ENCODE peak calls at places on chromosome 10, in seven cellular contexts. F, P, K, O, W, E and I are unnamed samples.

GRCh38 chr10:20709708-20710107 is 187.4 kb downstream of the NEBL start:
- DNase-seq in F (no peak), P (no peak), K (no peak), O (no peak), W (no peak), E (no peak), I (no peak)

GRCh38 chr10:34157501-34157900 is 657.6 kb downstream of the PARD3 start:
- DNase-seq in F (no peak), P (no peak), K (no peak), O (no peak), W (no peak), E (no peak), I (no peak)

GRCh38 chr10:86294346-86295265 is 72.0 kb downstream of the GRID1 start:
- DNase-seq in F (no peak), P (no peak), K (no peak), O (no peak), W (peak), E (peak), I (no peak)

GRCh38 chr10:104321716-104322415 is 16.4 kb downstream of the ITPRIP start:
- DNase-seq in F (no peak), P (no peak), K (no peak), O (no peak), W (no peak), E (no peak), I (no peak)

GRCh38 chr10:22344204-22344603 is 1.1 kb upstream of the SPAG6 start:
- DNase-seq in F (no peak), P (no peak), K (no peak), O (no peak), W (no peak), E (no peak), I (no peak)

GRCh38 chr10:29862926-29863614 is 196.3 kb downstream of the JCAD start:
- DNase-seq in F (no peak), P (no peak), K (no peak), O (no peak), W (no peak), E (no peak), I (peak)

GRCh38 chr10:97180367-97180763 is 5.4 kb downstream of the SLIT1 start:
- DNase-seq in F (no peak), P (no peak), K (no peak), O (no peak), W (no peak), E (no peak), I (no peak)

GRCh38 chr10:113959383-113959760 is 84.3 kb upstream of the ADRB1 start:
- DNase-seq in F (no peak), P (no peak), K (no peak), O (no peak), W (no peak), E (no peak), I (peak)

GRCh38 chr10:11386044-11386443 is 225.4 kb downstream of the USP6NL start:
- DNase-seq in F (no peak), P (no peak), K (no peak), O (no peak), W (no peak), E (no peak), I (no peak)

GRCh38 chr10:75788394-75789205 is 357.2 kb downstream of the LRMDA start:
- DNase-seq in F (no peak), P (no peak), K (peak), O (no peak), W (no peak), E (no peak), I (peak)

GRCh38 chr10:32445036-32445435 is 904 bp upstream of the CCDC7 start:
- DNase-seq in F (no peak), P (no peak), K (peak), O (no peak), W (no peak), E (no peak), I (no peak)

GRCh38 chr10:73886085-73886529 is 11.8 kb upstream of the CAMK2G start:
- DNase-seq in F (peak), P (peak), K (peak), O (peak), W (peak), E (no peak), I (peak)

GRCh38 chr10:130756651-130757050 is 554.9 kb downstream of the TCERG1L start:
- DNase-seq in F (no peak), P (no peak), K (no peak), O (no peak), W (no peak), E (no peak), I (no peak)

GRCh38 chr10:123165445-123166072 is 11.4 kb downstream of the BUB3 start:
- DNase-seq in F (no peak), P (no peak), K (no peak), O (no peak), W (no peak), E (no peak), I (no peak)

GRCh38 chr10:119498889-119499864 is 43.3 kb downstream of the RGS10 start:
- DNase-seq in F (no peak), P (peak), K (peak), O (no peak), W (no peak), E (no peak), I (no peak)